ENCODE peak calls at places on chromosomes 6 and 20, in seven cellular contexts. One of them, this sample, is unnamed. For H3K4me1, the result is how much of the 10 kb centered on the place peaks cover.

GRCh38 chr20:39700527-39700926 is 738.4 kb downstream of the DHX35 start:
- DNase-seq in vagina: no peak
- DNase-seq in IMR-90: no peak
- DNase-seq in A549: no peak
- DNase-seq in Peyer's patch: no peak
- DNase-seq in spleen: no peak
- DNase-seq in HCT116: no peak
- DNase-seq in this sample: no peak

GRCh38 chr6:131982740-131983259 is 31.6 kb upstream of the CCN2 start:
- DNase-seq in vagina: no peak
- DNase-seq in IMR-90: peak
- DNase-seq in A549: no peak
- DNase-seq in Peyer's patch: no peak
- DNase-seq in spleen: no peak
- DNase-seq in HCT116: no peak
- DNase-seq in this sample: no peak

GRCh38 chr6:61989616-61990015 is 296.4 kb downstream of the KHDRBS2 start:
- DNase-seq in vagina: no peak
- DNase-seq in IMR-90: no peak
- DNase-seq in A549: no peak
- DNase-seq in Peyer's patch: no peak
- DNase-seq in spleen: no peak
- DNase-seq in HCT116: no peak
- DNase-seq in this sample: no peak

GRCh38 chr6:37285861-37286311 is 27.9 kb upstream of the TMEM217 start:
- DNase-seq in vagina: no peak
- DNase-seq in IMR-90: no peak
- DNase-seq in A549: no peak
- DNase-seq in Peyer's patch: no peak
- DNase-seq in spleen: no peak
- DNase-seq in HCT116: no peak
- DNase-seq in this sample: no peak

GRCh38 chr6:109991307-109992101 is 13.4 kb downstream of the GPR6 start:
- DNase-seq in vagina: no peak
- DNase-seq in IMR-90: no peak
- DNase-seq in A549: no peak
- DNase-seq in Peyer's patch: no peak
- DNase-seq in spleen: no peak
- DNase-seq in HCT116: no peak
- DNase-seq in this sample: no peak

GRCh38 chr6:166466178-166467122 is 83.7 kb upstream of the MPC1 start:
- DNase-seq in vagina: no peak
- DNase-seq in IMR-90: peak
- DNase-seq in A549: no peak
- DNase-seq in Peyer's patch: no peak
- DNase-seq in spleen: no peak
- DNase-seq in HCT116: no peak
- DNase-seq in this sample: no peak

GRCh38 chr6:159267165-159267564 is 98.0 kb downstream of the FNDC1 start:
- DNase-seq in vagina: no peak
- DNase-seq in IMR-90: no peak
- DNase-seq in A549: no peak
- DNase-seq in Peyer's patch: no peak
- DNase-seq in spleen: no peak
- DNase-seq in HCT116: no peak
- DNase-seq in this sample: no peak

GRCh38 chr6:77015350-77015749 is 447.9 kb downstream of the HTR1B start:
- DNase-seq in vagina: no peak
- DNase-seq in IMR-90: peak
- DNase-seq in A549: no peak
- DNase-seq in Peyer's patch: no peak
- DNase-seq in spleen: no peak
- DNase-seq in HCT116: no peak
- DNase-seq in this sample: no peak

GRCh38 chr6:137933696-137934095 is 66.6 kb downstream of the TNFAIP3 start:
- DNase-seq in vagina: no peak
- DNase-seq in IMR-90: peak
- DNase-seq in A549: no peak
- DNase-seq in Peyer's patch: no peak
- DNase-seq in spleen: no peak
- DNase-seq in HCT116: no peak
- DNase-seq in this sample: peak

GRCh38 chr6:128528241-128528640 is 7.8 kb upstream of the PTPRK start:
- DNase-seq in vagina: no peak
- DNase-seq in IMR-90: no peak
- DNase-seq in A549: no peak
- DNase-seq in Peyer's patch: no peak
- DNase-seq in spleen: no peak
- DNase-seq in HCT116: no peak
- DNase-seq in this sample: no peak

GRCh38 chr6:88855521-88856152 is 107.8 kb downstream of the RNGTT start:
- DNase-seq in vagina: no peak
- DNase-seq in IMR-90: peak
- DNase-seq in A549: no peak
- DNase-seq in Peyer's patch: no peak
- DNase-seq in spleen: no peak
- DNase-seq in HCT116: no peak
- DNase-seq in this sample: no peak

GRCh38 chr20:50405915-50406609 is 104.1 kb upstream of the PTPN1 start:
- DNase-seq in vagina: no peak
- DNase-seq in IMR-90: no peak
- DNase-seq in A549: no peak
- DNase-seq in Peyer's patch: no peak
- DNase-seq in spleen: no peak
- DNase-seq in HCT116: no peak
- DNase-seq in this sample: no peak

GRCh38 chr6:3808759-3809514 is 40.2 kb upstream of the FAM50B start:
- DNase-seq in vagina: no peak
- DNase-seq in IMR-90: peak
- DNase-seq in A549: peak
- DNase-seq in Peyer's patch: no peak
- DNase-seq in spleen: no peak
- DNase-seq in HCT116: peak
- DNase-seq in this sample: peak

GRCh38 chr20:17593902-17594301 is 24.0 kb downstream of the DSTN start:
- DNase-seq in vagina: no peak
- DNase-seq in IMR-90: no peak
- DNase-seq in A549: no peak
- DNase-seq in Peyer's patch: no peak
- DNase-seq in spleen: no peak
- DNase-seq in HCT116: no peak
- DNase-seq in this sample: no peak

GRCh38 chr6:167095888-167096287 is 27.0 kb upstream of the CCR6 start:
- DNase-seq in vagina: no peak
- DNase-seq in IMR-90: no peak
- DNase-seq in A549: no peak
- DNase-seq in Peyer's patch: no peak
- DNase-seq in spleen: no peak
- DNase-seq in HCT116: no peak
- DNase-seq in this sample: no peak

GRCh38 chr6:100099189-100100074 is 105.4 kb upstream of the MCHR2 start:
- DNase-seq in vagina: no peak
- DNase-seq in IMR-90: peak
- DNase-seq in A549: no peak
- DNase-seq in Peyer's patch: no peak
- DNase-seq in spleen: no peak
- DNase-seq in HCT116: peak
- DNase-seq in this sample: no peak

GRCh38 chr6:7823552-7823951 is 87.0 kb downstream of the TXNDC5 start:
- DNase-seq in vagina: no peak
- DNase-seq in IMR-90: no peak
- DNase-seq in A549: no peak
- DNase-seq in Peyer's patch: no peak
- DNase-seq in spleen: no peak
- DNase-seq in HCT116: no peak
- DNase-seq in this sample: no peak

GRCh38 chr6:105301756-105302616 is 100.9 kb downstream of the PREP start:
- DNase-seq in vagina: no peak
- DNase-seq in IMR-90: no peak
- DNase-seq in A549: no peak
- DNase-seq in Peyer's patch: no peak
- DNase-seq in spleen: no peak
- DNase-seq in HCT116: no peak
- DNase-seq in this sample: no peak

GRCh38 chr6:46677314-46677654 is 10.4 kb upstream of the TDRD6 start:
- DNase-seq in vagina: no peak
- DNase-seq in IMR-90: no peak
- DNase-seq in A549: peak
- DNase-seq in Peyer's patch: no peak
- DNase-seq in spleen: no peak
- DNase-seq in HCT116: no peak
- DNase-seq in this sample: no peak

GRCh38 chr6:137692806-137693205 is 174.3 kb upstream of the TNFAIP3 start:
- DNase-seq in vagina: no peak
- DNase-seq in IMR-90: peak
- DNase-seq in A549: no peak
- DNase-seq in Peyer's patch: no peak
- DNase-seq in spleen: no peak
- DNase-seq in HCT116: no peak
- DNase-seq in this sample: no peak

GRCh38 chr20:46122071-46122470 is 4.0 kb downstream of the CD40 start:
- DNase-seq in vagina: no peak
- DNase-seq in IMR-90: peak
- DNase-seq in A549: no peak
- DNase-seq in Peyer's patch: no peak
- DNase-seq in spleen: no peak
- DNase-seq in HCT116: no peak
- DNase-seq in this sample: no peak

GRCh38 chr6:125188037-125188436 is 34.5 kb downstream of the TPD52L1 start:
- DNase-seq in vagina: no peak
- DNase-seq in IMR-90: peak
- DNase-seq in A549: no peak
- DNase-seq in Peyer's patch: no peak
- DNase-seq in spleen: no peak
- DNase-seq in HCT116: no peak
- DNase-seq in this sample: no peak

GRCh38 chr6:34558172-34558714 is 2.1 kb upstream of the SPDEF start:
- DNase-seq in vagina: no peak
- DNase-seq in IMR-90: no peak
- DNase-seq in A549: no peak
- DNase-seq in Peyer's patch: no peak
- DNase-seq in spleen: no peak
- DNase-seq in HCT116: no peak
- DNase-seq in this sample: no peak

GRCh38 chr20:62791301-62792181 is 4.7 kb upstream of the MRGBP start:
- DNase-seq in vagina: no peak
- DNase-seq in IMR-90: peak
- DNase-seq in A549: peak
- DNase-seq in Peyer's patch: peak
- DNase-seq in spleen: peak
- DNase-seq in HCT116: peak
- DNase-seq in this sample: peak
- TF ChIP-seq CTCF in vagina: peak
- TF ChIP-seq CTCF in IMR-90: peak
- TF ChIP-seq CTCF in A549: peak
- TF ChIP-seq CTCF in Peyer's patch: peak
- TF ChIP-seq CTCF in spleen: peak
- TF ChIP-seq CTCF in HCT116: peak
- TF ChIP-seq CTCF in this sample: peak

DNA sequence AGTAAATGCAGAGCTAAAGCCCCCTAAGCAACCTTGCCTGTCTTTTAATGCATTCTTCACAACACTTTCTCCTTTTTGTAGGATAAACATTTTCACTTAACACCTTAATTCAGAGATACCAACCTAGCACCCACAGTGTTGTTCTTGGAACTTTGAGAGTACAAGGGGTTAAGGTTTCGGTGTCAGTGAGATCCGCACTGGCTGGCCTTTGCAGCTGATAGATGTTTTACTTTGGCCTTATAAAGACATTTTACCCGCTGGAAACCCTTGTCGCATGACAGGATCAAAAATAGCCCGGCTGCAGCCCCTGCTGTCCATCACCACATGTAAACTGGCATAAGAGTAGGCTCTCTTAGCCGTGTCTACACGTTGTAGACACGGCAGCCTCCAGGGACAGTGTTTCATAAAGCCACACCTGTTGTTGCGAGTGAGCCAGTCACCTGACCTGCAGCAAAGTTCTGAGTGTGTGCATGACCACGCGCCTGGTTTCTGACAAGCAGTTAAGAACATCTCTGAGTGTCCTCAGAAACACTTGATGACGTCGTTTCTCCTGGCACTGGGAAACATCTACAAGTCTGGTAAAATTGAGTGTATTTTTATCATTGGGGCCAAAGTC is 8.4 kb downstream of the RBM24 start:
- DNase-seq in vagina: no peak
- DNase-seq in IMR-90: peak
- DNase-seq in A549: no peak
- DNase-seq in Peyer's patch: no peak
- DNase-seq in spleen: no peak
- DNase-seq in HCT116: no peak
- DNase-seq in this sample: peak
- H3K4me1 ChIP-seq in vagina: under half
- H3K4me1 ChIP-seq in IMR-90: under half
- H3K4me1 ChIP-seq in A549: under half
- H3K4me1 ChIP-seq in Peyer's patch: under half
- H3K4me1 ChIP-seq in spleen: under half
- H3K4me1 ChIP-seq in HCT116: under half
- H3K4me1 ChIP-seq in this sample: under half

GRCh38 chr20:8608470-8608869 is 460.4 kb upstream of the PLCB4 start:
- DNase-seq in vagina: no peak
- DNase-seq in IMR-90: no peak
- DNase-seq in A549: no peak
- DNase-seq in Peyer's patch: no peak
- DNase-seq in spleen: no peak
- DNase-seq in HCT116: no peak
- DNase-seq in this sample: no peak
- TF ChIP-seq POLR2A in vagina: no peak
- TF ChIP-seq POLR2A in IMR-90: no peak
- TF ChIP-seq POLR2A in A549: no peak
- TF ChIP-seq POLR2A in Peyer's patch: no peak
- TF ChIP-seq POLR2A in spleen: no peak
- TF ChIP-seq POLR2A in HCT116: no peak
- TF ChIP-seq POLR2A in this sample: no peak

DNA sequence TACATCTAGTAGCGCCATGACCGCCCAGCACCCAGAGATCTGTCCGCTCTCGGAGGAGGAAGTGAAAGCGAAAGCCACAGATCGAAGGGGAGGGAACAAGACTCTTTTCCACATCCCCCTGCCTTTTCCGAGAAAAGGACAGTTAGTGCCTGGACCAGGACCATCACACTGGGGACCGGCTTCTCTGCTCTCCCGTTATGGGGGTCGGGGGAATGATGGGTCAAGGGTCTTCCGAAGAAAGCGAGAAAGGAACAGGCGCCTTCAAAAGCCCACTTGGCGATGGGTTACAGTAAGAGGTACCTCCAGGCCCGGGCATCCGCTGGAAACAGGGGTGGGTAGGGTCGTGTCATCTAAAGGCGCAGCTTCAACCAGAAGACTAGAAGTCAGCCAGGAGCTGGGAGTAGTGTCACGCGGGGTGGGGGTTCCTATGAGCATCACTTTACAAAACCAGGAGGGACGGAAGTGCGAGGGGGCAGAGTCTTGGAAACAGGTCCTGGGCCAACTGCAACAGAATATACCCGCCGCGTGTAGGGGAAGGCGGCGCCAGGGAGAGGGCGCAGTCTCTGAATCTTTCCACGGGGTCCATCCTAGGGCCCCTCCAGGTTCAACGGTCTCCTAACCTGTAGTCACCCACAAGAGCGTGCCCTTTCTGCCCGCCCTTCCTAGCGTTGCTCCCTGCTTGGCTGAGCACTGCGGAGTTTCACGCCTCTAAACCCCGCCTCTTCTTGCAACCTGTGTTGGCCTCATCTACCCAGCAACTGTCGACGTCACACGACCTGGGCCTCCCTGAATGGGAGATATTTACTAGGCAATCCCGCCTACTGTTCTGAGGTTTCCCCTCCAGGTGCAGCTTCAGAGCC is at the start of gene PSMB8:
- DNase-seq in vagina: peak
- DNase-seq in IMR-90: peak
- DNase-seq in A549: peak
- DNase-seq in Peyer's patch: peak
- DNase-seq in spleen: peak
- DNase-seq in HCT116: peak
- DNase-seq in this sample: peak
- TF ChIP-seq CTCF in vagina: no peak
- TF ChIP-seq CTCF in IMR-90: peak
- TF ChIP-seq CTCF in A549: no peak
- TF ChIP-seq CTCF in Peyer's patch: no peak
- TF ChIP-seq CTCF in spleen: peak
- TF ChIP-seq CTCF in HCT116: no peak
- TF ChIP-seq CTCF in this sample: no peak